ENCODE peak calls at places on chromosomes 3 and 15, in four cellular contexts. One of them, this sample, is unnamed.

GRCh38 chr15:60584355-60585023 is 105.5 kb upstream of the ICE2 start:
- DNase-seq in adrenal gland: no peak
- DNase-seq in HepG2: no peak
- DNase-seq in HCT116: no peak
- DNase-seq in this sample: no peak

GRCh38 chr3:6994081-6994668 is 133.3 kb downstream of the GRM7 start:
- DNase-seq in HCT116: peak
- DNase-seq in adrenal gland: no peak
- DNase-seq in HepG2: no peak
- DNase-seq in this sample: no peak

GRCh38 chr3:32840086-32840841 is 22.5 kb downstream of the TRIM71 start:
- DNase-seq in adrenal gland: no peak
- DNase-seq in HepG2: peak
- DNase-seq in HCT116: no peak
- DNase-seq in this sample: no peak

GRCh38 chr3:164064298-164064697 is 1014.0 kb downstream of the SI start:
- DNase-seq in HCT116: no peak
- DNase-seq in adrenal gland: no peak
- DNase-seq in HepG2: no peak
- DNase-seq in this sample: no peak

GRCh38 chr15:31843426-31844055 is 186.8 kb upstream of the CHRNA7 start:
- DNase-seq in HepG2: no peak
- DNase-seq in adrenal gland: no peak
- DNase-seq in HCT116: no peak
- DNase-seq in this sample: no peak

GRCh38 chr3:53730565-53730964 is 115.7 kb downstream of the CHDH start:
- DNase-seq in HepG2: no peak
- DNase-seq in adrenal gland: peak
- DNase-seq in HCT116: no peak
- DNase-seq in this sample: no peak

GRCh38 chr15:38769492-38769891 is 204.9 kb upstream of the RASGRP1 start:
- DNase-seq in adrenal gland: no peak
- DNase-seq in HCT116: no peak
- DNase-seq in HepG2: no peak
- DNase-seq in this sample: no peak

GRCh38 chr3:46889381-46890110 is 12.0 kb downstream of the PTH1R start:
- DNase-seq in HepG2: no peak
- DNase-seq in adrenal gland: no peak
- DNase-seq in HCT116: no peak
- DNase-seq in this sample: peak

GRCh38 chr15:84981711-84982300 is at the start of gene PDE8A:
- DNase-seq in adrenal gland: peak
- DNase-seq in HepG2: no peak
- DNase-seq in HCT116: no peak
- DNase-seq in this sample: peak

GRCh38 chr3:142925140-142925539 is 36.3 kb upstream of the PCOLCE2 start:
- DNase-seq in HepG2: no peak
- DNase-seq in adrenal gland: no peak
- DNase-seq in HCT116: no peak
- DNase-seq in this sample: no peak

GRCh38 chr3:109117939-109118338 is at the start of gene MORC1:
- DNase-seq in HepG2: no peak
- DNase-seq in HCT116: no peak
- DNase-seq in adrenal gland: no peak
- DNase-seq in this sample: no peak

GRCh38 chr15:70617076-70617910 is 146.1 kb downstream of the UACA start:
- DNase-seq in HCT116: no peak
- DNase-seq in adrenal gland: no peak
- DNase-seq in HepG2: peak
- DNase-seq in this sample: no peak

GRCh38 chr3:41683666-41684350 is 278.1 kb downstream of the ULK4 start:
- DNase-seq in adrenal gland: no peak
- DNase-seq in HCT116: no peak
- DNase-seq in HepG2: peak
- DNase-seq in this sample: no peak

GRCh38 chr3:58051196-58051595 is 43.0 kb downstream of the FLNB start:
- DNase-seq in HepG2: no peak
- DNase-seq in HCT116: no peak
- DNase-seq in adrenal gland: peak
- DNase-seq in this sample: peak

GRCh38 chr3:50617911-50618481 is 1.0 kb downstream of the MAPKAPK3 start:
- DNase-seq in adrenal gland: no peak
- DNase-seq in HCT116: no peak
- DNase-seq in HepG2: no peak
- DNase-seq in this sample: peak
- TF ChIP-seq POLR2A in adrenal gland: no peak
- TF ChIP-seq POLR2A in HCT116: no peak
- TF ChIP-seq POLR2A in HepG2: no peak
- TF ChIP-seq POLR2A in this sample: no peak

DNA sequence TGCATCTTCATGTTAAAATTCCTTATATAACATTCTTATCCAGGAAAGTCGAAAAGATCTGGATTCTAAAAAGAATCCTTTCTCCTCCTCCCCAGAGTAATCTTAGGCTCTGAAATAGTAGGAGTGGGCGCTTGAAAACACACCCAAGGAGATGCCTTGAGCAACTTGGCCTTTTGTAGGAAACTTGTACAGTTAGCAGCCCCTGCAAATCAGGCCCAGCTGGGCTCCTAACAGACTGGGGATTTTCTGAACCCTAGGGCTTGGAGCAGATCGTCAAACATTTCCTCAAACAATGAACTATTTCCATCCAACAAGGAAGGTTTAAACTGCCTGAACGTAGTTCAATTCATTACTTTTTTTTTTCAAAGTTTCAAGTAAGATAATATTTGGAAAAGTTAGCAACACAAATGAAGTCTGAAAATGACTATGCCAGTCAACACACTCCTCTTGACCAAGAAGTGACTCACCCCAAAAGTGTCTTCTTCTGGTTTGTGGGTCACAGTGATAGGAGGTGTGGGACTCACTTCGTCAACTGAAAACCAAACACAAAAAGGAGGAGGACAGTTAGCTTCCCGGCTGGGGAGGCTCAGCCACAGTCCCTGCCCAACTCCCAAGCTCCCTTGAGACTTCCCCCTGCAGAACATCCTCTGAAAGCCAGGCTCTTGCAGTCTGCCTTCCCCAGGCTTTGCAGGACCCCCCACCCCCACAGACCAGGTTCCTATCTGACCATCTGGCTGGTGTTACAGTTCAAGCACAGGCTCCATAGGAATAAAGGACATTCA is 129.7 kb downstream of the NTRK3 start:
- DNase-seq in adrenal gland: no peak
- DNase-seq in HCT116: no peak
- DNase-seq in HepG2: no peak
- DNase-seq in this sample: no peak
- TF ChIP-seq POLR2A in adrenal gland: no peak
- TF ChIP-seq POLR2A in HCT116: no peak
- TF ChIP-seq POLR2A in HepG2: no peak
- TF ChIP-seq POLR2A in this sample: no peak

DNA sequence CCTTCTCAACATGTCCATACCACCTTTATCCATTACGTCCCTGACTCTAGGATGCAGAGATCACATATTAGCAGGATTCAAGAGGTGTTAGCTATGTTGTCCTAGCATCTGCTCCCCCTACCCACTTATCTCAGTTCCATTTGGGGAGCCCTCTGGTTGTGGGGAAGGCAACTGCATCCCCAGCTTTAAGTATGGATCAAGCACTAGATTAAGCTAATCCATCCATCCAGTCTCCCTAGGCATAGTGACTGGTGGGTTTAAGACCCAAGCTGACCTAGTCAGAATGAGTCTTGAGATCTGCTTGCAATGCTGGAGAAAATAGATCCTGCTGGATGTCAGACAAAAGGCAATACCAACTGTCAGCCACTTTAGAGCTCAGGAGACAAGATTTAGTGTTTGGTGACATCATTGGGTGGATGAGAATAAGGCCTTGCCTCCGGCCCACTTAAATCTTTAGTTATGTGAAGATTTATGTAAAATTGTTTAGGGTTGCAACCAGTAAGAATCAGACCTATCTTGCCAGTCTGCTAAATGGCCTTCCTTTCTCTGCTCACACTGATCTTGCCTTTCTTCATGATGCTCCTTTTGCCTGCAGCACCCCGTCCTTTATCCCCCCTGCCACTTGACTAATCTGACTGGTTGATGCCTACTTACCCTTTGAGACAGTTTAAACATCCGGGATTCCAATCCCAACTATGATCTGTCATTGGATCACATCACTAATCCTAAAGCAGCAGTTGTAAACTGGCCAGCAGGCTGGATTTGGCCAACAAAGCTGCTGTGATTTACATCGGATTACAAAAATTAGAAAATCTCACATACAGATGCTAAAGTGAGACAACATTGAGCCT is 2.1 kb upstream of the ISY1 start:
- DNase-seq in HCT116: no peak
- DNase-seq in adrenal gland: no peak
- DNase-seq in HepG2: peak
- DNase-seq in this sample: peak
- TF ChIP-seq POLR2A in HCT116: no peak
- TF ChIP-seq POLR2A in adrenal gland: no peak
- TF ChIP-seq POLR2A in HepG2: no peak
- TF ChIP-seq POLR2A in this sample: no peak

GRCh38 chr15:50767332-50767861 is 1.9 kb upstream of the SPPL2A start:
- DNase-seq in HepG2: no peak
- DNase-seq in adrenal gland: no peak
- DNase-seq in HCT116: no peak
- DNase-seq in this sample: no peak
- TF ChIP-seq POLR2A in HepG2: no peak
- TF ChIP-seq POLR2A in adrenal gland: no peak
- TF ChIP-seq POLR2A in HCT116: no peak
- TF ChIP-seq POLR2A in this sample: no peak

GRCh38 chr3:128122013-128122412 is 1.6 kb downstream of the RUVBL1 start:
- DNase-seq in HCT116: no peak
- DNase-seq in HepG2: no peak
- DNase-seq in adrenal gland: no peak
- DNase-seq in this sample: no peak

GRCh38 chr3:128127236-128127635 is 3.6 kb upstream of the RUVBL1 start:
- DNase-seq in HCT116: no peak
- DNase-seq in adrenal gland: no peak
- DNase-seq in HepG2: no peak
- DNase-seq in this sample: no peak

GRCh38 chr3:128123231-128123537 is 428 bp downstream of the RUVBL1 start:
- DNase-seq in HepG2: no peak
- DNase-seq in adrenal gland: no peak
- DNase-seq in HCT116: no peak
- DNase-seq in this sample: no peak

GRCh38 chr3:128123538-128124368 is at the start of gene RUVBL1:
- DNase-seq in HCT116: peak
- DNase-seq in HepG2: peak
- DNase-seq in adrenal gland: peak
- DNase-seq in this sample: peak
- TF ChIP-seq POLR2A in HCT116: peak
- TF ChIP-seq POLR2A in HepG2: peak
- TF ChIP-seq POLR2A in adrenal gland: no peak
- TF ChIP-seq POLR2A in this sample: peak

DNA sequence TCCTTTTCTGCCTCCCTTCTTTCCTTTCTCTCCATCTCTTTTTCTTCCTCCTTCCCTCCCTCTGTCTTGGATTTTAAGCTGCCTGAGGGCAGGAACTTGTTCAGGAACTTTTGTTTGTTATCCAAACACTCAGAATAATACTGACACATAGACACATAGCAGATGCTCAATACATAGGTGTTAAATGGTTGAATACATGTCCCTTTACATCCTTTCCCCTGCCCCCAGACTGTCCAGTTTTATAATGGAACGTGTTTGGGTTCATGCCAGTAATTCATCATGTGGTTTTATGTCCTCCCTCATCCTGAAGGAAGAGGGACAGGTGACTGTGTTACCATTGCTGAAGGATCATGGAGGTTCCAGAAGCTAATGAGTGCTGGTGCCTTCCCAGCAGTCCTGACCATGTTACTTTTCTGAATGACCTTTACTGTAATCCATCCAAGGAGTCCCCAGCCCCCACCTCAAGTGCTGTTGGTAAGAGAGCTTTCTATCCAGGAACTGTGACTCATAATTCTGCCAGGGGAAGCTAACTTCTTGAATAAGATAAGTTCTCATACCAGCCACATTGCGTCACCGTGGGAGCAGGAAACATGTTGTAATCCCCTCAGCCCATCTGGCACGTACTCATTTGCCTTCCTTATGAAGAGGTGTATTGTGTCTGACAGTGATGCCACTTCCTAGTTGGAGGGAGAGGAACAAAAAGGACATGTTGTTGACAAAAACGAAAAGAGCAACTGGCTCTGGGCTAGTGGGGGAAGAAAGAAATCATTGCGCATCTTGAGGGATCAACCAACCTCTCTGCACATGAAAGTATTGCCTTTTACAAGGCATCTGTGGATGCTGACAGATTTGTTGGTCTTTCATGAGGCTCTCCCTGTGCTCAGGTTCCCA is 52.4 kb downstream of the IL1RAP start:
- DNase-seq in adrenal gland: peak
- DNase-seq in HepG2: peak
- DNase-seq in HCT116: peak
- DNase-seq in this sample: peak
- TF ChIP-seq POLR2A in adrenal gland: no peak
- TF ChIP-seq POLR2A in HepG2: no peak
- TF ChIP-seq POLR2A in HCT116: no peak
- TF ChIP-seq POLR2A in this sample: peak

GRCh38 chr3:155870945-155871745 is 695 bp downstream of the GMPS start:
- DNase-seq in HCT116: no peak
- DNase-seq in HepG2: no peak
- DNase-seq in adrenal gland: peak
- DNase-seq in this sample: peak
- TF ChIP-seq POLR2A in HCT116: no peak
- TF ChIP-seq POLR2A in HepG2: peak
- TF ChIP-seq POLR2A in adrenal gland: peak
- TF ChIP-seq POLR2A in this sample: no peak

GRCh38 chr15:41906608-41907007 is 12.8 kb upstream of the SPTBN5 start:
- DNase-seq in adrenal gland: no peak
- DNase-seq in HepG2: no peak
- DNase-seq in HCT116: no peak
- DNase-seq in this sample: no peak
- TF ChIP-seq POLR2A in adrenal gland: no peak
- TF ChIP-seq POLR2A in HepG2: no peak
- TF ChIP-seq POLR2A in HCT116: no peak
- TF ChIP-seq POLR2A in this sample: no peak

This sample was measured in erythroblast.